ENCODE peak calls at places on chromosomes 16 and 17, in five cellular contexts. Z is IMR-90, S is trophoblast cell, Q is H9, B is neuronal stem cell. F is an unnamed sample.

GRCh38 chr16:66070140-66070887 is 296.2 kb upstream of the CDH5 start:
- DNase-seq in S (no peak), Q (no peak), B (no peak), Z (peak; percentile 83), F (no peak)

GRCh38 chr16:21150375-21151001 is at the start of gene DNAH3:
- DNase-seq in Q (no peak), S (no peak), Z (no peak), B (no peak), F (no peak)

GRCh38 chr17:65750678-65751077 is 189.2 kb upstream of the AXIN2 start:
- DNase-seq in Z (peak; percentile 89), B (no peak), S (peak; percentile 78), Q (no peak), F (no peak)

GRCh38 chr17:63930951-63931575 is 1.1 kb downstream of the CD79B start:
- DNase-seq in Z (no peak), S (no peak), Q (peak; percentile 91), B (no peak), F (no peak)

GRCh38 chr16:84247844-84248243 is 8.0 kb upstream of the KCNG4 start:
- DNase-seq in Q (no peak), Z (peak; percentile 3), B (no peak), S (peak; percentile 82), F (no peak)

GRCh38 chr16:66269631-66270332 is 96.7 kb upstream of the CDH5 start:
- DNase-seq in S (no peak), Q (peak; percentile 47), Z (no peak), B (no peak), F (no peak)

GRCh38 chr16:87602821-87603683 is 744 bp downstream of the JPH3 start:
- DNase-seq in Q (no peak), Z (no peak), S (no peak), B (peak; percentile 49), F (no peak)

GRCh38 chr17:7352910-7353635 is 1.1 kb downstream of the KCTD11 start:
- DNase-seq in Z (no peak), S (no peak), B (no peak), Q (no peak), F (no peak)

GRCh38 chr16:49014300-49015188 is 267.1 kb downstream of the CBLN1 start:
- DNase-seq in B (no peak), Z (no peak), Q (no peak), S (no peak), F (no peak)

GRCh38 chr16:17832738-17833137 is 362.0 kb upstream of the XYLT1 start:
- DNase-seq in Z (no peak), Q (no peak), B (no peak), S (no peak), F (no peak)

GRCh38 chr17:61419496-61420046 is 19.9 kb downstream of the TBX2 start:
- DNase-seq in B (no peak), S (no peak), Z (no peak), Q (no peak), F (peak; percentile 26)

GRCh38 chr17:46964315-46965265 is 14.5 kb downstream of the RPRML start:
- DNase-seq in Z (peak; percentile 41), Q (peak; percentile 70), B (peak; percentile 35), S (peak; percentile 20), F (peak; percentile 66)

GRCh38 chr17:51128089-51128488 is 7.4 kb upstream of the SPAG9 start:
- DNase-seq in Q (peak; percentile 39), Z (no peak), B (no peak), S (peak; percentile 58), F (no peak)

GRCh38 chr16:68470461-68471150 is 22.3 kb upstream of the SMPD3 start:
- DNase-seq in Q (no peak), Z (no peak), S (peak; percentile 28), B (no peak), F (no peak)

GRCh38 chr17:80251966-80252365 is 8.7 kb upstream of the RNF213 start:
- DNase-seq in B (no peak), Z (no peak), S (no peak), Q (no peak), F (no peak)

GRCh38 chr17:21510686-21511367 is 134.7 kb downstream of the KCNJ12 start:
- DNase-seq in S (no peak), Z (no peak), Q (no peak), B (no peak), F (no peak)

GRCh38 chr17:74846621-74847020 is 13.1 kb downstream of the GRIN2C start:
- DNase-seq in Z (no peak), B (no peak), S (no peak), Q (no peak), F (no peak)
- H4K91ac ChIP-seq in Z (no peak overlapping the region), B (no peak overlapping the region), S (no peak overlapping the region), Q (no peak overlapping the region), F (no peak overlapping the region)

DNA sequence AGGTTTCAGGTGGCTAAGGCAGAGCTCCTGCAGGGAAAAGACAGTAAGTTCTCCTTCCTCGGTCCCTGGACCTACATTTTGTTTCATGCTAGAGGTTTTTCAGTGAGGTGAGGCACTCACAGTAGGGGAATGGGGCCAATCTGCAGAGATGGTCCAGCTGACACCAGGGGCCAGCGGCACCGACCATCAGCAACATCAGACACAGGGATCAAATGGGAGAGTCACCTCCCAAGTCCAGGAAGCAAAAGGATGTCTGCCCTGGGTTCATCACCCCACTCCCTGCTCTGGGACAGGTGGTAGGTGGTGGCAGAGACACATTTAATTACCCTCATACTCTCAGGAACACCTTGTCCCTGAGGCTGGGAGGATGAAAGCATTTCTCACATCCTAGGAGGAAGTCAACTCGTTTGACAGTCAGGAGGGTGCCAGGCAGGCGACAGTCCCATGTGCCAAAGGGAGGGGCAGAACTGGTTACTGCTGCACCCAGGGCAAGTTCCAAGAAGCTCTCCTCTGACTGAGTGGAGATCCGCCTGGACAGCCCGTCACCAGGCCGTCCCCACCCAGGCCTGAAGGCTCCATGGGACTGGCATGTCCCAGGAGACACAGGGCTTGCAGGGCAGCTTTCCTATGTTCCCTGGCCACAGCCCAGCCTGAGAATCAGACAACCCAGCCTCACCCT is 19.2 kb downstream of the ATP6V0D1 start:
- DNase-seq in Q (no peak), Z (no peak), B (no peak), S (no peak), F (no peak)
- H3K79me1 ChIP-seq in Q (no peaks in the 10 kb centered on the region), Z (peaks cover 23% of the 10 kb centered on the region), B (peaks cover 6% of the 10 kb centered on the region), S (no peaks in the 10 kb centered on the region), F (peaks cover 4% of the 10 kb centered on the region)

GRCh38 chr17:39740357-39741111 is 2.8 kb downstream of the GRB7 start:
- DNase-seq in B (no peak), Q (peak; percentile 96), Z (peak; percentile 45), S (no peak), F (peak; percentile 79)

GRCh38 chr17:39737761-39738567 is at the start of gene GRB7:
- DNase-seq in B (no peak), Z (no peak), S (peak; percentile 74), Q (peak; percentile 86), F (no peak)

GRCh38 chr17:39738568-39738901 is 797 bp downstream of the GRB7 start:
- DNase-seq in Z (no peak), S (peak; percentile 74), Q (peak; percentile 75), B (no peak), F (no peak)

GRCh38 chr17:39739885-39740356 is 2.2 kb downstream of the GRB7 start:
- DNase-seq in B (no peak), S (peak; percentile 42), Z (no peak), Q (peak; percentile 69), F (no peak)

DNA sequence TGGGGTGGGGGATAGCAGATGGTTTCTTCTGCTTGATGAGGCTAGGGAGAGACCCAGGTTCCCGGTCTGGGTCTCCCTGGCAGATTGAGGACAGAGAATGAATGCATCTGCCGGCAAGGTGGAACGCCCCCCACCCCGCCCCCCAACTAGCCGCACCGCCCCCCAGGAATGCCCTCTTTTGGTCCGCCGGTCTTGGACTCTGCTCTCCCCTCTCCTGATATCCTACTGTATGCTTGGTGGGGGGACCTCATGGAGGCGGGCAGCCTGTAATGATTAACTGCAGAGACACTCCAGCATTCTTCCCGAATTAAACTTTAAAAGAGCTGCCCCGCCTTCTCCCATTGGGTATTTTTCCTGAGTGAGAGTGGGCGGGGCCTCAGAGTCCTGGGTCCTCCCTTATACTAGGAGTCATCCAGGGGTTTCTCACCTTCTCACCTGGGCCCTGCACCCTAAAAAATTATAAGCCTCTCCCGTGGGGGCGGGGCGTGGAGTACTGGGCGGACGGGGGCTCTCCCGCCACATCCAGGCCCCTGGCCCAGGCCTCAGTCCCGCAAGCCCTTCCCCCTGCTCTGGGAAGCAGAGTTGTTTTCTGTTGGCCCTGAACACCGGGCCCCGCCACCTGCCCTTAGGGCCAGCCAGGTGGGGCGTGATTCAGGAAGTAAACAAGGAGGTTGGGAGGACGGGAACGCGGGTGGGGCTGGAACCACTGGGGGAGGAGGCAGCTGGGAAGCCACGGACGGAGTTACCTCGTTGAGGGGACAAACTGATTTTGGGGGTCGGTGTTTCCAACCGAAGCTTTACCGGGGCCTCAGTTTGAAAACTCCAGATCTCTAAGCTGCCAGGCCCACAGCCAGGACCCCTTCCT is 1.5 kb downstream of the GRB7 start:
- DNase-seq in B (no peak), Z (no peak), Q (peak; percentile 90), S (peak; percentile 84), F (peak; percentile 88)
- H4K91ac ChIP-seq in B (peak overlapping the region; percentile 99), Z (no peak overlapping the region), Q (no peak overlapping the region), S (peak overlapping the region; percentile 87), F (peak overlapping the region; percentile 8)

GRCh38 chr16:73872856-73873255 is 423.8 kb upstream of the PSMD7 start:
- DNase-seq in Z (no peak), B (no peak), S (no peak), Q (no peak), F (no peak)

GRCh38 chr16:73873643-73874042 is 423.0 kb upstream of the PSMD7 start:
- DNase-seq in Q (no peak), S (no peak), Z (no peak), B (no peak), F (no peak)

DNA sequence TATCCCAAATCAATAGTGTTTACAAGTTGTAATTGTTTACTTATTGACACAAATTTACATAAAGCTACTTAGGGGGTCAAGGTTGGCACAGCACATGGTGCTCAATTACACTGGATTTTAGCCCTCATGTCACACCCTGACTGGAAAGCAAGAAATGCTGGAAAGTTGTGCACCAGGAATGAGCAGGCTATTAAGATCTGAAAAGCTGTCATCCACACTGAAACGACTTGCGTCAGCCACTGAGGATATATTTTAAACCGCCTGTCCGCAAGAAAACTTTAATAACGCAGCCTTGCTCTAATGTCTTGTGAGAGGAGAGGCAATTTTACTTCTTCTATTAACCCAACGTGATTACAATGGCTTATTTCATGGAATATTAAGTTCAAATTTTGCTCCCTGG is 425.5 kb upstream of the PSMD7 start:
- DNase-seq in B (no peak), S (no peak), Z (no peak), Q (no peak), F (no peak)
- H3K79me1 ChIP-seq in B (no peaks in the 10 kb centered on the region), S (no peaks in the 10 kb centered on the region), Z (no peaks in the 10 kb centered on the region), Q (no peaks in the 10 kb centered on the region), F (no peaks in the 10 kb centered on the region)

DNA sequence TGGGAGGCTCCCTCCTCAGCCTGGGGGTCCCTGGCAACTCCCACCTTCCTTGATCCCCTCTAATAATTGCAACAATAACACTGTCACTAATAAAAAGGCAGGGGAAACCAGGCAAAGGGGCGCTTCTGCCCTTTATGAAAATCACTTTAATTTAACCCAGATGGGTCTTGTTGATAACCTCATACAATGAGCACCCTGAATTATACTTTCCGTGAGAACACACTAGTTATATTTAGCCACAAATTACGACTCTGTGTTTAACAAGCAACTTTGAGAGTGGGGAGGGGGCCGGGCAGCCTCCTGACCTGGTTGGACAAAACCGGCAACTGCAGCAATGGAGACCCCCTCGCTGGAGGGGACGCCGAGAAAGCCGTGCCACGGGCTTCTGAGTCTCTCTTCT is 5.7 kb upstream of the BAHCC1 start:
- DNase-seq in B (no peak), Z (no peak), Q (no peak), S (no peak), F (no peak)
- H4K91ac ChIP-seq in B (no peak overlapping the region), Z (no peak overlapping the region), Q (no peak overlapping the region), S (no peak overlapping the region), F (no peak overlapping the region)

GRCh38 chr16:30928390-30928789 is 5.0 kb downstream of the FBXL19 start:
- DNase-seq in S (no peak), B (no peak), Q (no peak), Z (no peak), F (no peak)
- H3K79me1 ChIP-seq in S (peaks cover 6% of the 10 kb centered on the region), B (peaks cover 12% of the 10 kb centered on the region), Q (no peaks in the 10 kb centered on the region), Z (no peaks in the 10 kb centered on the region), F (peaks cover 7% of the 10 kb centered on the region)

GRCh38 chr17:37082985-37083384 is 134.2 kb downstream of the AATF start:
- DNase-seq in B (no peak), S (no peak), Q (no peak), Z (no peak), F (no peak)
- H4K91ac ChIP-seq in B (no peak overlapping the region), S (no peak overlapping the region), Q (no peak overlapping the region), Z (no peak overlapping the region), F (peak overlapping the region; percentile 20)